ENCODE peak calls at places on chromosomes 11 and 22, in four cellular contexts. D, B, R and P are unnamed samples.

GRCh38 chr11:9687736-9688494 is 24.0 kb downstream of the SWAP70 start:
- DNase-seq in D (no peak), B (peak; percentile 26), R (no peak), P (no peak)

GRCh38 chr11:104127828-104128227 is 36.1 kb downstream of the PDGFD start:
- DNase-seq in D (no peak), B (no peak), R (no peak), P (no peak)

GRCh38 chr11:118051611-118052461 is 25.0 kb upstream of the TMPRSS4 start:
- DNase-seq in R (no peak), B (no peak), D (no peak), P (no peak)

GRCh38 chr22:37460684-37461083 is 25.5 kb downstream of the MFNG start:
- DNase-seq in D (no peak), R (no peak), B (no peak), P (no peak)

GRCh38 chr22:42425337-42425988 is 6.7 kb downstream of the NFAM1 start:
- DNase-seq in D (no peak), R (no peak), B (no peak), P (no peak)

GRCh38 chr22:50236731-50237409 is 8.0 kb downstream of the TUBGCP6 start:
- DNase-seq in R (no peak), D (no peak), B (no peak), P (no peak)

GRCh38 chr22:27757928-27758525 is 43.5 kb downstream of the MN1 start:
- DNase-seq in B (no peak), R (no peak), D (no peak), P (no peak)

GRCh38 chr11:57324154-57324885 is 432 bp downstream of the TNKS1BP1 start:
- DNase-seq in D (no peak), B (peak; percentile 77), R (peak; percentile 84), P (peak; percentile 51)

GRCh38 chr11:125451400-125452124 is 44.5 kb downstream of the FEZ1 start:
- DNase-seq in B (peak; percentile 70), R (no peak), D (no peak), P (peak; percentile 44)

GRCh38 chr11:32852142-32852541 is 22.4 kb downstream of the PRRG4 start:
- DNase-seq in R (no peak), B (no peak), D (no peak), P (peak; percentile 58)

GRCh38 chr22:24190566-24191208 is 9.4 kb downstream of the SUSD2 start:
- DNase-seq in B (no peak), D (no peak), R (no peak), P (no peak)

GRCh38 chr22:44337658-44338004 is 24.9 kb upstream of the SHISAL1 start:
- DNase-seq in R (no peak), B (peak; percentile 40), D (no peak), P (no peak)

GRCh38 chr11:58787903-58788302 is 56.2 kb upstream of the GLYAT start:
- DNase-seq in R (no peak), B (no peak), D (no peak), P (no peak)

GRCh38 chr11:2842876-2843275 is 42.7 kb downstream of the CDKN1C start:
- DNase-seq in D (no peak), B (no peak), R (peak; percentile 66), P (no peak)

GRCh38 chr11:128667873-128668272 is 26.0 kb upstream of the FLI1 start:
- DNase-seq in B (no peak), R (no peak), D (no peak), P (no peak)

GRCh38 chr11:87421422-87421821 is 383.7 kb downstream of the TMEM135 start:
- DNase-seq in R (no peak), B (peak; percentile 62), D (no peak), P (peak; percentile 57)

GRCh38 chr11:46521947-46522681 is 71.7 kb downstream of the AMBRA1 start:
- DNase-seq in D (no peak), B (no peak), R (no peak), P (no peak)

GRCh38 chr11:70760416-70761020 is 362.2 kb downstream of the CTTN start:
- DNase-seq in B (no peak), D (no peak), R (no peak), P (no peak)

GRCh38 chr11:61254403-61255025 is 13.5 kb downstream of the PGA5 start:
- DNase-seq in R (peak; percentile 78), B (peak; percentile 79), D (peak; percentile 48), P (peak; percentile 68)

GRCh38 chr11:59708537-59708936 is 5.1 kb downstream of the OR10V1 start:
- DNase-seq in D (no peak), R (no peak), B (no peak), P (no peak)

GRCh38 chr11:116517584-116517983 is 255.2 kb downstream of the BUD13 start:
- DNase-seq in R (no peak), D (no peak), B (no peak), P (no peak)

GRCh38 chr11:114438303-114438702 is 964 bp upstream of the REXO2 start:
- DNase-seq in R (no peak), D (no peak), B (no peak), P (no peak)

GRCh38 chr11:76561245-76561644 is 109.3 kb downstream of the LRRC32 start:
- DNase-seq in B (no peak), D (no peak), R (no peak), P (no peak)

GRCh38 chr22:25700996-25701815 is 40.8 kb upstream of the MYO18B start:
- DNase-seq in D (no peak), R (no peak), B (no peak), P (no peak)

GRCh38 chr11:35337136-35337918 is 82.0 kb downstream of the SLC1A2 start:
- DNase-seq in D (no peak), R (no peak), B (no peak), P (no peak)

GRCh38 chr11:40885257-40885947 is 574.0 kb downstream of the LRRC4C start:
- DNase-seq in B (no peak), D (no peak), R (no peak), P (no peak)

GRCh38 chr11:111539426-111540113 is 950 bp upstream of the LAYN start:
- DNase-seq in D (no peak), B (no peak), R (no peak), P (no peak)

GRCh38 chr11:30786392-30787120 is 200.4 kb upstream of the MPPED2 start:
- DNase-seq in D (no peak), R (no peak), B (no peak), P (no peak)

GRCh38 chr11:83257638-83258229 is 28.4 kb downstream of the CCDC90B start:
- DNase-seq in D (no peak), B (no peak), R (no peak), P (no peak)

GRCh38 chr11:102345923-102346322 is 1.1 kb upstream of the BIRC2 start:
- DNase-seq in R (no peak), D (no peak), B (no peak), P (no peak)

GRCh38 chr11:112363527-112363926 is 102.9 kb upstream of the PLET1 start:
- DNase-seq in B (no peak), D (no peak), R (no peak), P (no peak)

GRCh38 chr11:24453129-24453723 is 43.6 kb upstream of the LUZP2 start:
- DNase-seq in B (no peak), D (no peak), R (no peak), P (no peak)

GRCh38 chr22:46041642-46042041 is 64.7 kb upstream of the WNT7B start:
- DNase-seq in B (peak; percentile 17), R (no peak), D (no peak), P (peak; percentile 15)

GRCh38 chr22:46040471-46041465 is 63.8 kb upstream of the WNT7B start:
- DNase-seq in R (no peak), D (no peak), B (peak; percentile 21), P (no peak)

GRCh38 chr22:46043816-46044717 is 67.1 kb upstream of the WNT7B start:
- DNase-seq in B (peak; percentile 64), D (peak; percentile 27), R (no peak), P (peak; percentile 69)

GRCh38 chr22:46043339-46043738 is 66.4 kb upstream of the WNT7B start:
- DNase-seq in R (no peak), D (no peak), B (peak; percentile 8), P (no peak)

GRCh38 chr22:46042786-46043185 is 65.8 kb upstream of the WNT7B start:
- DNase-seq in R (no peak), B (peak; percentile 31), D (no peak), P (no peak)
- H3K4me3 ChIP-seq in R (no peak overlapping the region), B (peak overlapping the region; percentile 10), D (no peak overlapping the region), P (no peak overlapping the region)

DNA sequence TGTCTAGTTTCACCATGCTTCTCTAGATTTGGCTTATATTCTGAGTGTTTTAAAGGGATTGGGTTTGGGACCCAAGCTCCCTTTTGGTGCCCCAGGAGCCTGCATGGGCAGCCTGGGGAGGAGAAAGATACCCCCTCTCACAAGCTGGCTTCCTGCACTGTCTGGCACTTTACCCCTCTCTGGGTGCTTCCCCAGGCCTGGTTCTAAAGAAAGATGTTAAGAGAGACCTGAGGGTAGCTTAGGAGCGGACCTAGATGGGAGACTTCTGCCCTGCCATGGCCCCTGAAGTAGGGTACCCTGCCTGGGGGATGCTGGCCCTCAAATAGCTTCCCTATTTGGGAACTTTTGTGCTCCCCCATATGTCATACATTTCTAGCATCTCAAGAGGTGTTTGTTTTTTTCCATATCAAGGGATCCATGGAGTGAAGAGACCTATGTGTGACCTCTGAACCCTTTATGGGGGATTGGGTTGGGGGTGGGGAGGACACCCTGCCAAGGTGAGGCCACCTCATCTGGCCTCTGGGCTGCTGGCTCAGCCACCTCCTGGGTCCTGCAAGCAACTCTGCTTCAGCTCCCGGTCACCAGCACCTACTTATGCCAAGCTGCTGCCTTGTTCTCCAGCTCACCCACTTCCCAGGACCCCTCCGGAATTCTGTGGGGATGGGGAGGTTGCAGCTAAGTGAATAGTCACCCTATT is 50.2 kb downstream of the TSPAN18 start:
- DNase-seq in B (no peak), R (no peak), D (no peak), P (no peak)
- H3K4me1 ChIP-seq in B (no peaks in the 10 kb centered on the region), R (peaks cover 16% of the 10 kb centered on the region), D (no peaks in the 10 kb centered on the region), P (no peaks in the 10 kb centered on the region)

DNA sequence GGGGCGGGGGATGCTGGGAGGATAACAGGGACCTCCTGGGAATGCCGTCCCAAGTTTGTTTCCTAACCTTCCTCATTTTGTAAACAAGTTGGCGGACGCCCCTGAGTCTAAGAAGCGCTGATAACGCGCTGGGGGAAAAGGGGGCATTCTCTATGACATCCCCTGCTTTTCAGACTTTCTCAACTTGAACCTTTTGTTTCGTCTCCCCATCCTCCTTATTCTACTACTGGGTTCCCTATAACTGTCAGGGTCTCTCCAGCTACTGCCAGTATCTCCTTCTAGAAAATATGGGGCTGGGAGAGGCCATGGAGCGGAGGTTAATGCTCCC is 654 bp downstream of the TMEM86A start:
- DNase-seq in R (no peak), D (no peak), B (no peak), P (no peak)
- H3K4me3 ChIP-seq in R (peak overlapping the region; percentile 78), D (peak overlapping the region; percentile 42), B (peak overlapping the region; percentile 46), P (peak overlapping the region; percentile 66)

GRCh38 chr11:19814421-19814820 is 101.8 kb downstream of the NAV2 start:
- DNase-seq in B (no peak), D (no peak), R (no peak), P (no peak)

GRCh38 chr11:19816817-19817216 is 104.2 kb downstream of the NAV2 start:
- DNase-seq in D (no peak), B (no peak), R (no peak), P (no peak)

GRCh38 chr11:19817265-19817851 is 104.7 kb downstream of the NAV2 start:
- DNase-seq in D (no peak), R (no peak), B (no peak), P (no peak)

GRCh38 chr11:19817870-19818269 is 105.2 kb downstream of the NAV2 start:
- DNase-seq in R (no peak), B (no peak), D (no peak), P (no peak)

DNA sequence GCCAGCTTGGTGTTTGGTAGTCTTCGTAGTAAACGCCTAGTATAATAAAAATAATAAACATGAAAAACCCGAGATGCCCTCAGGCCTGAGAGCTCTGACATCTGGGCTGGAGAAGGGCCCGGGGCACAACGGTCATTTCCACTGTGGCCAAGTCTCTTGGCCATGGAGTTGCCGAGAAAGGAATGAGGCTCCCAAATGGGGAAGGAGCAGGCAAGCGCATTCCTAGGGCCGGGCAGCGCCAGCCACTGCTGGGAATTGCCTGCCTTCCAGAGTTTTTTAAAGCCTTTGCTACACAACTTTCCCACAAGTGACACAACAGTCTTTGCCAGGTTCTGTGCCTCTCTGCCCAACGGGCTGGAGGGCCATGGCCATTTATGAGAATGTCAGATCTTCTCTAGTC is 103.4 kb downstream of the NAV2 start:
- DNase-seq in R (no peak), B (no peak), D (no peak), P (no peak)
- H3K4me1 ChIP-seq in R (peaks cover 23% of the 10 kb centered on the region), B (no peaks in the 10 kb centered on the region), D (no peaks in the 10 kb centered on the region), P (no peaks in the 10 kb centered on the region)